ENCODE peak calls at places on chromosomes 6 and 20, in seven cellular contexts. Q, P, V, Y, J, I and W are unnamed samples.

GRCh38 chr20:9206486-9206885 is 137.6 kb downstream of the PLCB4 start:
- DNase-seq in Y (no peak), J (no peak), I (no peak), V (no peak), Q (no peak), P (no peak), W (no peak)

GRCh38 chr20:46249671-46250070 is 58.6 kb downstream of the CDH22 start:
- DNase-seq in Q (no peak), V (no peak), Y (no peak), I (no peak), P (no peak), J (no peak), W (no peak)

GRCh38 chr6:85065831-85066230 is 301.4 kb upstream of the TBX18 start:
- DNase-seq in Y (no peak), J (no peak), I (no peak), V (no peak), Q (no peak), P (no peak), W (no peak)

GRCh38 chr6:147132889-147133288 is 71.3 kb upstream of the STXBP5 start:
- DNase-seq in I (no peak), V (no peak), J (no peak), Q (no peak), Y (no peak), P (no peak), W (no peak)

GRCh38 chr20:59481082-59482018 is 123.0 kb upstream of the PHACTR3 start:
- DNase-seq in P (no peak), Y (no peak), J (no peak), I (no peak), V (no peak), Q (no peak), W (peak; percentile 39)

GRCh38 chr6:148829415-148830101 is 82.7 kb downstream of the UST start:
- DNase-seq in Y (no peak), V (no peak), I (no peak), Q (no peak), P (no peak), J (no peak), W (no peak)

GRCh38 chr6:99879431-99879830 is 114.6 kb downstream of the MCHR2 start:
- DNase-seq in I (no peak), P (no peak), J (no peak), Y (no peak), V (no peak), Q (no peak), W (no peak)

GRCh38 chr6:12621766-12622165 is 94.8 kb upstream of the PHACTR1 start:
- DNase-seq in J (no peak), P (no peak), Q (no peak), I (no peak), V (no peak), Y (no peak), W (no peak)

GRCh38 chr6:84249724-84250123 is 22.3 kb upstream of the CEP162 start:
- DNase-seq in Q (no peak), J (no peak), P (no peak), V (no peak), Y (no peak), I (no peak), W (no peak)

GRCh38 chr6:150567360-150567759 is 32.3 kb upstream of the PLEKHG1 start:
- DNase-seq in P (no peak), I (no peak), Y (no peak), Q (no peak), J (no peak), V (no peak), W (no peak)

GRCh38 chr20:11274137-11274536 is 600.3 kb upstream of the JAG1 start:
- DNase-seq in Q (no peak), Y (no peak), J (peak; percentile 76), V (no peak), I (peak; percentile 30), P (no peak), W (peak; percentile 61)

GRCh38 chr20:45843506-45843905 is 9.9 kb downstream of the SNX21 start:
- DNase-seq in J (no peak), Y (no peak), P (no peak), I (no peak), V (no peak), Q (no peak), W (no peak)

GRCh38 chr6:143941852-143942627 is 66.0 kb downstream of the PLAGL1 start:
- DNase-seq in Y (peak; percentile 48), Q (peak; percentile 84), V (no peak), J (peak; percentile 17), I (peak; percentile 26), P (no peak), W (peak; percentile 76)

GRCh38 chr6:28488916-28489365 is 26.7 kb downstream of the GPX6 start:
- DNase-seq in V (no peak), Y (no peak), I (peak; percentile 46), P (no peak), J (peak; percentile 87), Q (no peak), W (no peak)

DNA sequence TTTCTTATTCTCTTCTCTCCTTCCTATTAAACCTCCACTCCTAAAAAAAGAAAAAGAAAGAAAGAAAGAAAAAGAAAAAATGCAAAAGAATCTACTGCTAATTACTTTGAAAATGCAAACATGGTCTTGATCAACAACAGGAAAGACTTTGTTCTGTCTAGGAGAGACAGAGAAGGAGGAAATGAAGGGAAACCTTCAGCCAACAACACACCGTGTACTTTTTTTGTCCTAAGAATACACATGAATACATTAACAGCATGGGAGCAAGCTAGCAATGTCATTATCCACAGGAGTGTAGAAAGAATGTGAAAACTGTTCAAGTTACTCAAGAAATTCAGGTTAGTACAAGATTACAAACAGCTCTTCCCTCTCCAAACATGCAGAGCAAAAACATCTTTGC is 326.4 kb downstream of the UBE3D start:
- DNase-seq in J (no peak), V (no peak), I (no peak), Q (no peak), P (no peak), Y (no peak), W (no peak)
- H3K4me1 ChIP-seq in J (no peaks in the 10 kb centered on the region), V (no peaks in the 10 kb centered on the region), I (no peaks in the 10 kb centered on the region), Q (no peaks in the 10 kb centered on the region), P (no peaks in the 10 kb centered on the region), Y (no peaks in the 10 kb centered on the region), W (no peaks in the 10 kb centered on the region)

DNA sequence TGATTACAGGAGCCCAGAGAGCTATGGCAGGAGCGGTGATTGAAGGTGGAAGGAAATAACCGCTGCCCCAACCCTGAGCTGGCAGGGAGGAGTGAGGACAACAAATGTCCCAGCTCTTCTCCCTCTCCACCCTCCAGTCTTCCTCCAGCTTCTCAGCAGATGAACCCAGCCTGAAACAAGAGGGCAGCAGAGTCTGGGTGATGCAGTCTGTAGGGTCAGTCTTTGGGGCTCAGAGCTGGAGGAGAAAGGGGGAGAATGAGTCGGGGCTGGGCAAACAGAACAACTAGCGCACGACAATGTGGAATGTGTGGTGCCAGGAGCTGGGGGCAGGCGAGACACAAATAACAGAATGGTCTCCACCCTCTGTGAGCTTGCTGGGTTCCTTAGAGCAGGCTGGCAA is 4.5 kb upstream of the GUCA1A start:
- DNase-seq in V (no peak), P (no peak), Y (no peak), Q (no peak), I (no peak), J (no peak), W (no peak)
- TF ChIP-seq CTCF in V (no peak), P (no peak), Y (no peak), Q (no peak), I (no peak), J (no peak), W (no peak)

DNA sequence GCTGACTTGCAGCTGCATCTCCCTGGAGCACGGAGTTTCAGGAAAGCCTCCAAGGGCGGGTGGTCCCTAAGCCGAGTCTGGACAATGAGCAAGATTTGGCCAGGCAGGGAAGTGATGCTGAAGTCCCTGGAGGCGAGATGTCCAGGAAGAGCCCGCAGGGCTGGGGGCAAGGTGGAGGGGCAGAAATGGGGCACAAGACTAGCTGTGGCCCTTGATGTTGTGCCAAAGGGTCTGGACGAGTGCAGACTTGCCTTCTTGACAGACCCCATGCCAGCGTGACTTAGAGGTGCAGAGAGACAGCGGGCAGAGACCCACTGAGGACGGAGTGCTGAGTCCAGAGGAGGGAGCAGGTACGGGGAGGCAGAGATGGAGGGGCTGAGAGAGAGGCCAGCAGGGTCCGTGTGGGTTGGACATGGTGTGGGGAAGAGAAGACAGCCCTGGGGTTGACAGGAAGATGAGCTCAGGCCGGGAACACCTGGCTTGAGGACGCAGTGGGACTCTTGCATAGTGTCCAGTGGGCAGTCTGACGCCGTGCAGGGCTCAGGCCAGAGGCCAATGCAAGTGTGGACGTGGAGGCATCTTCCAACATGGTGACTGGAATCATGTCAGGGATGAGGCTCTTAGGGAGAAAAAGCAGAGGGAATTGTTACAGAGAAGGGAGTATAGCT is 8.7 kb downstream of the UNC93A start:
- DNase-seq in J (no peak), P (no peak), Q (no peak), I (no peak), Y (no peak), V (no peak), W (no peak)
- H3K9me3 ChIP-seq in J (no peaks in the 10 kb centered on the region), P (no peaks in the 10 kb centered on the region), Q (no peaks in the 10 kb centered on the region), I (no peaks in the 10 kb centered on the region), Y (peaks cover 8% of the 10 kb centered on the region), V (no peaks in the 10 kb centered on the region), W (no peaks in the 10 kb centered on the region)

DNA sequence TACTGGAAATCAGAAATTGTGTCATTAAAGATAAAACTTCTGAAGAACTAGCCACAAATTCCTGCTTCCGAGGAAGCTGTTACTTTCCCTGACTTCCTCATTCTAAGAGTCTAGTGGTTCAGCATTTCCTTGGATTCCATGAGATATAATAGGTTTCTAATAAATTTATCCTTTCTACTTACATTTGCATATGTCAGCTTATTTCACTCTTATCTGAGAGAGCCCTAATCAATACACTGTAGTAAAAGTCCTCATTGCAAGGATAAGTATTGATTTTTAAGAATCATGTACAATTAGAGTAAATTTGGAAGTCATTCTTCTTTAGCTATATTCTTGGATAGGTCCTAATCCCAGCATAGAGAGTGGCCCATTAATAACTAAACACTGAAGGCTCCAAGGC is 16.9 kb upstream of the THEMIS start:
- DNase-seq in J (no peak), I (no peak), V (no peak), P (no peak), Y (no peak), Q (no peak), W (no peak)
- H3K4me1 ChIP-seq in J (no peaks in the 10 kb centered on the region), I (peaks cover 4% of the 10 kb centered on the region), V (no peaks in the 10 kb centered on the region), P (no peaks in the 10 kb centered on the region), Y (no peaks in the 10 kb centered on the region), Q (no peaks in the 10 kb centered on the region), W (no peaks in the 10 kb centered on the region)

GRCh38 chr20:24492031-24492607 is 22.7 kb downstream of the SYNDIG1 start:
- DNase-seq in P (no peak), Q (no peak), V (peak; percentile 61), J (no peak), I (no peak), Y (no peak), W (no peak)
- TF ChIP-seq CTCF in P (no peak), Q (no peak), V (no peak), J (no peak), I (no peak), Y (no peak), W (no peak)